ENCODE peak calls at places on chromosome 22, in four cellular contexts. One of them, this sample, is unnamed.

GRCh38 chr22:37624876-37625275 is 14.6 kb upstream of the SH3BP1 start:
- DNase-seq in K562: no peak
- DNase-seq in HepG2: no peak
- DNase-seq in GM12878: no peak
- DNase-seq in this sample: no peak

GRCh38 chr22:37661160-37661924 is 2.8 kb downstream of the PDXP start:
- DNase-seq in HepG2: peak; percentile 90
- DNase-seq in K562: peak; percentile 7
- DNase-seq in GM12878: no peak
- DNase-seq in this sample: peak; percentile 64

GRCh38 chr22:46388647-46389046 is 53.1 kb downstream of the TRMU start:
- DNase-seq in K562: no peak
- DNase-seq in GM12878: no peak
- DNase-seq in HepG2: no peak
- DNase-seq in this sample: no peak

GRCh38 chr22:45645526-45646414 is 25.9 kb upstream of the ATXN10 start:
- DNase-seq in GM12878: no peak
- DNase-seq in HepG2: no peak
- DNase-seq in K562: peak; percentile 78
- DNase-seq in this sample: peak; percentile 91

GRCh38 chr22:35703861-35704584 is 13.6 kb upstream of the APOL5 start:
- DNase-seq in HepG2: no peak
- DNase-seq in K562: no peak
- DNase-seq in GM12878: no peak
- DNase-seq in this sample: no peak

GRCh38 chr22:27150530-27150909 is 493.1 kb downstream of the MIAT start:
- DNase-seq in GM12878: no peak
- DNase-seq in HepG2: no peak
- DNase-seq in K562: no peak
- DNase-seq in this sample: no peak

GRCh38 chr22:29654420-29654819 is 51.0 kb downstream of the NF2 start:
- DNase-seq in HepG2: no peak
- DNase-seq in GM12878: no peak
- DNase-seq in K562: no peak
- DNase-seq in this sample: no peak

GRCh38 chr22:46797355-46797754 is 34.9 kb downstream of the TBC1D22A start:
- DNase-seq in HepG2: peak; percentile 12
- DNase-seq in GM12878: no peak
- DNase-seq in K562: peak; percentile 26
- DNase-seq in this sample: no peak

GRCh38 chr22:48428556-48429371 is 1398.9 kb downstream of the BRD1 start:
- DNase-seq in GM12878: no peak
- DNase-seq in K562: no peak
- DNase-seq in HepG2: no peak
- DNase-seq in this sample: no peak

GRCh38 chr22:46909237-46910030 is 147.0 kb downstream of the TBC1D22A start:
- DNase-seq in K562: no peak
- DNase-seq in GM12878: no peak
- DNase-seq in HepG2: no peak
- DNase-seq in this sample: no peak

GRCh38 chr22:28181332-28181731 is 262.3 kb upstream of the PITPNB start:
- DNase-seq in GM12878: no peak
- DNase-seq in HepG2: no peak
- DNase-seq in K562: no peak
- DNase-seq in this sample: no peak

GRCh38 chr22:48796295-48797015 is 1031.2 kb downstream of the BRD1 start:
- DNase-seq in K562: no peak
- DNase-seq in GM12878: no peak
- DNase-seq in HepG2: no peak
- DNase-seq in this sample: no peak

GRCh38 chr22:46604306-46604690 is 15.9 kb upstream of the GRAMD4 start:
- DNase-seq in K562: peak; percentile 84
- DNase-seq in HepG2: no peak
- DNase-seq in GM12878: peak; percentile 59
- DNase-seq in this sample: no peak

GRCh38 chr22:36330655-36331305 is 57.0 kb downstream of the MYH9 start:
- DNase-seq in K562: no peak
- DNase-seq in GM12878: no peak
- DNase-seq in HepG2: no peak
- DNase-seq in this sample: no peak

GRCh38 chr22:48238018-48238915 is 1475.8 kb downstream of the TBC1D22A start:
- DNase-seq in K562: no peak
- DNase-seq in HepG2: no peak
- DNase-seq in GM12878: no peak
- DNase-seq in this sample: no peak

GRCh38 chr22:39553429-39553828 is 17.1 kb upstream of the CACNA1I start:
- DNase-seq in K562: no peak
- DNase-seq in GM12878: no peak
- DNase-seq in HepG2: no peak
- DNase-seq in this sample: no peak
- TF ChIP-seq FOXM1 in K562: no peak
- TF ChIP-seq FOXM1 in GM12878: no peak
- TF ChIP-seq FOXM1 in HepG2: no peak
- TF ChIP-seq FOXM1 in this sample: no peak

GRCh38 chr22:25112538-25113253 is 87.0 kb upstream of the CRYBB3 start:
- DNase-seq in K562: no peak
- DNase-seq in HepG2: peak; percentile 33
- DNase-seq in GM12878: no peak
- DNase-seq in this sample: no peak

GRCh38 chr22:25111579-25112517 is 87.8 kb upstream of the CRYBB3 start:
- DNase-seq in K562: peak; percentile 13
- DNase-seq in HepG2: no peak
- DNase-seq in GM12878: no peak
- DNase-seq in this sample: peak; percentile 40

GRCh38 chr22:25109878-25110595 is 89.6 kb upstream of the CRYBB3 start:
- DNase-seq in K562: no peak
- DNase-seq in GM12878: no peak
- DNase-seq in HepG2: peak; percentile 93
- DNase-seq in this sample: no peak

GRCh38 chr22:25110596-25110845 is 89.1 kb upstream of the CRYBB3 start:
- DNase-seq in HepG2: no peak
- DNase-seq in GM12878: no peak
- DNase-seq in K562: no peak
- DNase-seq in this sample: no peak

DNA sequence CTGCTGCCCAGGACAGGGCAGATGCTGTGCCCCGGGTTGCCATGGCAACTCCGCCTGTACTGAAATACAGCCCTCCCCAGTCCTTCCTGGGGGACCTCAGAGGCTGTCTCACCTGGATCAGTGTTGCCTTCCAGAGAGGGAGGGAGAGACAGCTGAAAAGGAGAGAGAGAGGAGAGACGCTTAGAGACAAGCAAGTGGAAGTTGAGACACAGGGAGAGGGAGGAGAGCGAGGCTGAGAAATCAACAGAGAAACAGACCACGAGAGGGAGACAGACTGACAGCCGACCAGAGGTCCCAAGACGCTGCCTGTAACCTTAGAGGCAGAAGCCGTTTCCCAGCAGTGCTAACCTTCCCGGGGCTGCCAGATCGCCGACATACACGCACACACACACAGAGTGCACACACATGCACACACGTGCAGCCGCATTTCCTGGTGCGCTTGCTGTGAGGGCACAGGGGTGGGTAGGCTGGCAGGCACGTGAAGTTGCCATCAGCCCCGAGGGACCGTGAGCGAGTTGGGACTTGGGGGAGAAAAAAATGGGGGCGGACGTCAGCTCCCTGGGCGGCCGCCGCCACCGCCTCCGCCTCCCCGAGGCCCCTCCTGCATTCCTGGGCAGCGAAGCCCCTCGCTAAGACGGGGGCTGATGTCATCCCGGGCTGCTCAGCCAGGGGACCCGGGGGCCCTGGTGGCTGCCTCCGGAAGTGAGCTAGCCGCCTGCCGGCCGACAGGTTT is 88.6 kb upstream of the CRYBB3 start:
- DNase-seq in K562: peak; percentile 50
- DNase-seq in GM12878: peak; percentile 26
- DNase-seq in HepG2: peak; percentile 91
- DNase-seq in this sample: peak; percentile 89
- TF ChIP-seq BHLHE40 in K562: no peak
- TF ChIP-seq BHLHE40 in GM12878: peak; percentile 97
- TF ChIP-seq BHLHE40 in HepG2: peak; percentile 74
- TF ChIP-seq BHLHE40 in this sample: no peak

GRCh38 chr22:42752230-42752746 is 31.6 kb upstream of the A4GALT start:
- DNase-seq in K562: no peak
- DNase-seq in GM12878: no peak
- DNase-seq in HepG2: no peak
- DNase-seq in this sample: no peak

GRCh38 chr22:42742940-42743339 is 22.3 kb upstream of the A4GALT start:
- DNase-seq in K562: peak; percentile 72
- DNase-seq in GM12878: no peak
- DNase-seq in HepG2: no peak
- DNase-seq in this sample: no peak

GRCh38 chr22:42743501-42743991 is 22.9 kb upstream of the A4GALT start:
- DNase-seq in GM12878: no peak
- DNase-seq in K562: no peak
- DNase-seq in HepG2: peak; percentile 83
- DNase-seq in this sample: no peak

GRCh38 chr22:42745118-42745517 is 24.4 kb upstream of the A4GALT start:
- DNase-seq in HepG2: no peak
- DNase-seq in K562: no peak
- DNase-seq in GM12878: no peak
- DNase-seq in this sample: no peak

GRCh38 chr22:42747701-42748513 is 27.2 kb upstream of the A4GALT start:
- DNase-seq in HepG2: peak; percentile 74
- DNase-seq in GM12878: no peak
- DNase-seq in K562: no peak
- DNase-seq in this sample: no peak
- TF ChIP-seq FOXM1 in HepG2: no peak
- TF ChIP-seq FOXM1 in GM12878: no peak
- TF ChIP-seq FOXM1 in K562: no peak
- TF ChIP-seq FOXM1 in this sample: no peak

GRCh38 chr22:30918761-30919160 is 49.8 kb downstream of the MORC2 start:
- DNase-seq in HepG2: no peak
- DNase-seq in K562: no peak
- DNase-seq in GM12878: no peak
- DNase-seq in this sample: no peak
- TF ChIP-seq BHLHE40 in HepG2: no peak
- TF ChIP-seq BHLHE40 in K562: no peak
- TF ChIP-seq BHLHE40 in GM12878: no peak
- TF ChIP-seq BHLHE40 in this sample: no peak

GRCh38 chr22:43504068-43504467 is 92.3 kb downstream of the MPPED1 start:
- DNase-seq in K562: no peak
- DNase-seq in GM12878: no peak
- DNase-seq in HepG2: no peak
- DNase-seq in this sample: no peak
- TF ChIP-seq FOXM1 in K562: no peak
- TF ChIP-seq FOXM1 in GM12878: no peak
- TF ChIP-seq FOXM1 in HepG2: no peak
- TF ChIP-seq FOXM1 in this sample: no peak

DNA sequence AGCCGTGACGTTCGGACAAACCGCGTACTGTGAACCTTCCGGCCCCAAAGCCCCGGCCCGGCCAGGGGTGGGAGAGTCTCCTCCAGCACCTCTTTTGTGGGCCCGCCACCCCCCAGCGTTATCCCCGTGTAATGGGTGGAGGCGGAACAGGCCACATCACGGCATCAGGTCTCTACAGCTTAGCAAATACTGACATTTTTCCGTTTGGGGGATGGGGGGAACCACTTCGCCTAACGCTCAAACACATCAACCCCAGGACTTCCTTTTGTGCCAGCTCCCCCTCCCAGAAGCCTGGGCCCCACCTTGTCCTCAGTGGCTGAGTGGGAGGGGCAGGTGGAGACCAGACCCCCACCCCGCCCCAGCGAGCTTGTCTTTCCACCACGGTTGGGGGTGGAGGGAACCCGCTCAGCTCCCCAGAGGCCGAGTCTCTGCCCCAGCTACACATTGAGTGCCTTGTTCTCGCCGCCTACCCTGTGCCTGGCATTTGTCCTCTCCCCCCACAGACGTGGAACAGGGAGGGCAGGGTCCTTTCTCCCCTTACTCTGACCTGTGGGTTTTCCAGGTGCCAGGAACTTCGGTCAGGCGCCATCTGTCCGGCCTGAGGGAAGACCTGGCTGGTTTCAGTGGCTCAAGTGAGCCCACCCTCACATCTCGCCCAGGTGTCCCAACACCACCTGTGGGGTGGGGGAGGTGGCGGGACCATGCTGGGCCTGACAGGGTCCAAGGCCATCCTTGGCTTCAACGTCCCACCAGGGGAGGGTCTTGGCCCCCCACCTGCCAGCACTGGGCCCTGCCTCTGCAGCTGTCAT is 29.6 kb downstream of the SBF1 start:
- DNase-seq in K562: peak; percentile 24
- DNase-seq in GM12878: no peak
- DNase-seq in HepG2: no peak
- DNase-seq in this sample: no peak
- TF ChIP-seq BHLHE40 in K562: no peak
- TF ChIP-seq BHLHE40 in GM12878: no peak
- TF ChIP-seq BHLHE40 in HepG2: no peak
- TF ChIP-seq BHLHE40 in this sample: no peak